ENCODE peak calls at places on chromosomes 4 and X, in five cellular contexts. R is lung, F is fibroblast of pulmonary artery, W is fibroblast of mammary gland, D is cardiac fibroblast. C is an unnamed sample.

GRCh38 chr4:74541611-74542177 is 96.8 kb downstream of the AREG start:
- DNase-seq in W (no peak), R (no peak), D (no peak), F (no peak), C (no peak)

GRCh38 chr4:37441231-37442061 is 196.9 kb downstream of the NWD2 start:
- DNase-seq in F (no peak), D (no peak), W (no peak), R (no peak), C (no peak)

GRCh38 chrX:118348186-118348810 is 2.4 kb downstream of the WDR44 start:
- DNase-seq in F (no peak), W (no peak), R (no peak), D (no peak), C (no peak)

GRCh38 chr4:182238355-182238931 is 4.8 kb upstream of the TENM3 start:
- DNase-seq in W (no peak), R (no peak), D (no peak), F (no peak), C (no peak)

GRCh38 chr4:145179201-145179860 is 1.1 kb downstream of the OTUD4 start:
- DNase-seq in D (peak), F (peak), R (peak), W (peak), C (peak)

GRCh38 chr4:76012388-76012801 is 5.1 kb upstream of the CXCL9 start:
- DNase-seq in F (peak), W (peak), R (no peak), D (no peak), C (no peak)

GRCh38 chr4:150145090-150145949 is 67.1 kb downstream of the DCLK2 start:
- DNase-seq in D (no peak), F (no peak), W (no peak), R (no peak), C (no peak)

GRCh38 chr4:7414736-7415510 is 19.8 kb downstream of the PSAPL1 start:
- DNase-seq in F (no peak), D (no peak), W (no peak), R (no peak), C (no peak)

GRCh38 chrX:133794151-133794550 is 191.2 kb downstream of the GPC3 start:
- DNase-seq in W (no peak), R (no peak), D (no peak), F (no peak), C (no peak)

GRCh38 chrX:41823402-41823801 is 99.4 kb downstream of the GPR82 start:
- DNase-seq in F (peak), W (peak), D (peak), R (no peak), C (no peak)

GRCh38 chr4:7708238-7708637 is 231.4 kb downstream of the AFAP1 start:
- DNase-seq in D (no peak), F (no peak), R (no peak), W (no peak), C (no peak)

GRCh38 chrX:13432376-13432775 is 112.5 kb upstream of the ATXN3L start:
- DNase-seq in W (peak), R (no peak), D (peak), F (peak), C (no peak)

GRCh38 chr4:24559889-24560288 is 24.5 kb downstream of the DHX15 start:
- DNase-seq in W (peak), R (no peak), D (peak), F (peak), C (no peak)

GRCh38 chr4:154421618-154422017 is 70.0 kb downstream of the DCHS2 start:
- DNase-seq in R (no peak), F (no peak), D (no peak), W (no peak), C (peak)

GRCh38 chrX:103817502-103817901 is 14.6 kb downstream of the RAB9B start:
- DNase-seq in R (no peak), F (peak), W (peak), D (peak), C (peak)

GRCh38 chrX:27336466-27337091 is 126.6 kb downstream of the PPP4R3C start:
- DNase-seq in F (peak), R (peak), D (peak), W (peak), C (peak)

GRCh38 chrX:53294024-53294648 is 12.8 kb upstream of the IQSEC2 start:
- DNase-seq in R (no peak), W (peak), D (peak), F (no peak), C (no peak)

GRCh38 chrX:56343664-56344063 is 111.5 kb downstream of the KLF8 start:
- DNase-seq in F (no peak), W (no peak), D (no peak), R (no peak), C (no peak)

GRCh38 chr4:6227412-6228157 is 27.2 kb upstream of the JAKMIP1 start:
- DNase-seq in R (no peak), W (no peak), D (no peak), F (no peak), C (no peak)

GRCh38 chr4:119300072-119300387 is 21.9 kb downstream of the FABP2 start:
- DNase-seq in F (peak), W (peak), D (peak), R (peak), C (peak)

GRCh38 chr4:15077969-15078368 is 75.7 kb downstream of the CPEB2 start:
- DNase-seq in F (peak), W (peak), R (no peak), D (peak), C (no peak)

GRCh38 chr4:90419124-90419711 is 292.0 kb downstream of the CCSER1 start:
- DNase-seq in W (peak), D (peak), R (no peak), F (peak), C (peak)

GRCh38 chr4:123433573-123433972 is 37.0 kb downstream of the SPRY1 start:
- DNase-seq in R (no peak), D (no peak), W (no peak), F (no peak), C (no peak)

GRCh38 chrX:19670854-19671620 is 155.7 kb upstream of the MAP3K15 start:
- DNase-seq in W (peak), D (peak), R (no peak), F (peak), C (no peak)

GRCh38 chr4:70703695-70704332 is 15.5 kb downstream of the UTP3 start:
- DNase-seq in R (no peak), W (peak), F (peak), D (peak), C (no peak)

GRCh38 chr4:144267084-144267483 is 126.6 kb upstream of the GYPA start:
- DNase-seq in D (no peak), R (no peak), W (no peak), F (no peak), C (no peak)

GRCh38 chr4:23269583-23269982 is 576.8 kb downstream of the GBA3 start:
- DNase-seq in F (peak), R (no peak), D (peak), W (peak), C (no peak)

GRCh38 chrX:4380710-4381109 is 667.3 kb upstream of the PRKX start:
- DNase-seq in D (no peak), R (no peak), W (no peak), F (no peak), C (no peak)

GRCh38 chrX:129193357-129193756 is 329.9 kb downstream of the SMARCA1 start:
- DNase-seq in R (no peak), D (no peak), W (no peak), F (no peak), C (no peak)

GRCh38 chrX:55924574-55924973 is 207.0 kb downstream of the RRAGB start:
- DNase-seq in D (no peak), F (no peak), W (no peak), R (no peak), C (no peak)

GRCh38 chrX:80808854-80809493 is 703 bp downstream of the BRWD3 start:
- DNase-seq in R (no peak), D (peak), F (no peak), W (no peak), C (peak)

GRCh38 chr4:93319011-93319410 is 509.5 kb upstream of the ATOH1 start:
- DNase-seq in W (no peak), D (no peak), R (no peak), F (no peak), C (no peak)

GRCh38 chrX:49812177-49812576 is 16.9 kb upstream of the PAGE4 start:
- DNase-seq in R (no peak), D (no peak), W (no peak), F (no peak), C (no peak)

GRCh38 chr4:112664611-112665010 is 27.7 kb downstream of the LARP7 start:
- DNase-seq in W (peak), F (no peak), D (no peak), R (no peak), C (no peak)

GRCh38 chrX:136839196-136839595 is 41.3 kb downstream of the RBMX start:
- DNase-seq in W (no peak), F (no peak), D (peak), R (no peak), C (no peak)

GRCh38 chr4:107931775-107932321 is 499 bp downstream of the CYP2U1 start:
- DNase-seq in D (no peak), R (no peak), W (no peak), F (no peak), C (peak)

GRCh38 chr4:146333187-146333894 is 119.0 kb downstream of the REELD1 start:
- DNase-seq in W (peak), R (no peak), F (peak), D (peak), C (peak)

GRCh38 chr4:13907255-13907751 is 279.8 kb upstream of the BOD1L1 start:
- DNase-seq in W (peak), R (no peak), F (peak), D (peak), C (no peak)

GRCh38 chrX:51568586-51568985 is 50.1 kb downstream of the CENPVL3 start:
- DNase-seq in W (peak), D (peak), F (peak), R (no peak), C (no peak)

DNA sequence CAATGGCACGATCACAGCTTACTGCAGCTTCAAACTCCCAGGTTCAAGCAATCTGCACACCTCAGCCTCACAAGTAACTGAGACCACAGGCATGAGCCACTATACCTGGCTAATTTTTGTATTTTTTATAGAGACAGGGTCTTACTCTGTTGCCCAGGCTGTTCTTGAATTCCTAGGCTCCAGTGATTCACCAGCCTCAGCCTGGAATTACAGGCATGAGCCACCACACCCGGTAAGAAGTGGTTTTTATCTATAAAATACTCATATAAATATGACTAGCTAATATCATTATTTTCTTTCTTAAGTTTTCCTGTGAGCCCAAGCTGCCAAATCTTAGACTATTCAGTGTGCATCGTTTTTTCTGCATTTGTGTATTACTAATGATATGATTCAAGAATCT is 4.4 kb downstream of the SCFD2 start:
- DNase-seq in W (peak), D (peak), R (no peak), F (peak), C (no peak)
- H3K4me3 ChIP-seq in W (no peak), D (no peak), R (no peak), F (no peak), C (no peak)

DNA sequence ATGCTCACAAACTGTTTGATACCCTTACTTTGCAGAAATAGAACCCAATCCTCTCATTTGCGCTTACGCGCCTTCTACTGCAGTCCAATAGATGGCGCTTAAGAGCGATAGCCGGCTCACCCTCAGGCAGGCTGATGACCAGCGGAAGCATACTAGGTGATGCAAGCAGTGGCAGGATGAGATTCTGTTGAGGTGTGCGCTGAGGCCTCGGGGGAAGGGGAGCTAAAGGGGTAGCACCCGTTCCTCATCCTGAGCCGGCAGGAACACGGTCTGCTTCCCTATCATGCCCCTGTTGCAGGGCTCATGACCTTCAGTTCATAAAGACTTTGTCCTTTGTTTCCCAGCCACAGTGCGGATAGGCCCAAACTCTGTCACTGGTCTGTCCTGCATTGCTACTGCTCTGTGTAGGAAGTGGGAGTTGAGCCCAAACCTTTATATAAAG is 628.9 kb downstream of the TLL1 start:
- DNase-seq in W (peak), F (peak), D (peak), R (no peak), C (peak)
- TF ChIP-seq CTCF in W (peak), F (peak), D (peak), R (no peak), C (peak)

GRCh38 chr4:140158234-140159030 is 4.4 kb upstream of the MAML3 start:
- DNase-seq in F (peak), R (peak), W (peak), D (peak), C (no peak)

GRCh38 chr4:140163029-140163810 is 9.2 kb upstream of the MAML3 start:
- DNase-seq in F (peak), R (no peak), W (peak), D (peak), C (no peak)

GRCh38 chr4:140168474-140168873 is 14.5 kb upstream of the MAML3 start:
- DNase-seq in D (peak), R (no peak), W (no peak), F (peak), C (no peak)

GRCh38 chr4:140157341-140157740 is 3.4 kb upstream of the MAML3 start:
- DNase-seq in W (no peak), F (no peak), R (no peak), D (no peak), C (no peak)

DNA sequence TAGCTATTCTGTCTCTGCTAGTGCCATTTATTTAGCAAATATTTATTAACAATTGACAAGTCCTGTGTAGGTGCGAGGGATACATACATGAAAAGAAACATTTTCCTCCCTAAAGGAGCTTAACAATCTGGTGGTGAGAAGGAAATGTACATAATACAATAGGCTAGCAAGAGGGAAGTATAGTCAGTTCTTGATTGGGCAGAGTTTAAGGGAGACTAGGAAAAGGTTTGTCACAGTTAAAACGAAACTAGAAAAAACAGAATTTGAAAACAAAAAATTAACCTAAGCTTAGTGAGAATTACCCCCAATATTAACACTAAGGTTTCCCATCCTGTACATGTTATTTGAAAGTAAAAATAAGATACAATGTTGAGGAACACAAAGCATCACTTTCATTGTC is 8.6 kb upstream of the MAML3 start:
- DNase-seq in D (no peak), W (no peak), R (no peak), F (no peak), C (no peak)
- H3K4me3 ChIP-seq in D (peak), W (no peak), R (no peak), F (peak), C (no peak)

DNA sequence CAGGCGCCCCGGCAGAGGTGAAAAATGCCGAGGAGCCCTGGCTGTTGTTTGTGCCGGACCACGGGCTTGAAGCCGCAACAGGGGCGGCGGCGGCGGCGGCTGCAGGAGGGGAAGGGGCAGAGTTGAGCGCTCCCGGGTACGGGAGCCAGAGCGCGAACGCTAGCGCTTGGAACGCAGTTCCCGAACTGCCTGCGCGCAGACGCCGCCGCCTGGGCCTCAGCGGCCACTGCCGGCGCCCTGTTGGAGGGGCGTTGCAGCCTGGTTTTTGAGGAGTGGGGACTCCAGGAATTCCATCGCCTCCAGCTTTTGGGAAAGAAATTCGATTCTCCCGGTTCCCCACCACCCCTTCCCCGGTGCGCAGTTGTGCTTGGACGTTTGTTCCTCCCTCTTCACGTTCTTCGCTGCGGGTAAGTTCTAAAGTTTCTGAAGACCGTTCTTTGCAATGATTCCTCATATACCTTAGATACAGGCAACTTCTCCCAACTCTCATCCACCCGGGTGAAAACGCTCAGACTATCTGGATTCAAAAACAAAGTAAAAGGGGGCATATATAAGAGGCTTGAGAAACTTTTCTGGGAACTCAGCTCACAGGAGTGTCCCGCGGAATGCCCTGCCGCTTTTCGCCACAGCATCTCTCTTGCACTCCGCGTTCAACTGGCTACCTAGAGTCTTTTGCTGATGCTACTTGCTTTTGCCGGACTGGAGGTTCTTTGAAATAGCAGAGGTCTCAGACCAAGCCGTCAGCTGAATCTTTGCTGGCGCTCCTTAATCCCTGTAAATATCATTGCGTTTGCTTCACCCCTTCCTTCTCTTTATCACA is 1.0 kb downstream of the FAT4 start:
- DNase-seq in R (peak), F (peak), D (peak), W (peak), C (no peak)
- TF ChIP-seq CTCF in R (no peak), F (peak), D (peak), W (no peak), C (no peak)

GRCh38 chrX:107825698-107826285 is at the start of gene MID2:
- DNase-seq in F (peak), R (peak), D (peak), W (peak), C (peak)

GRCh38 chrX:107829880-107830279 is 4.2 kb downstream of the MID2 start:
- DNase-seq in R (no peak), F (no peak), D (no peak), W (no peak), C (no peak)

GRCh38 chrX:107826286-107827136 is 845 bp downstream of the MID2 start:
- DNase-seq in W (peak), R (no peak), F (peak), D (peak), C (peak)

GRCh38 chrX:107827137-107827831 is 1.6 kb downstream of the MID2 start:
- DNase-seq in D (peak), F (peak), R (no peak), W (peak), C (no peak)

GRCh38 chrX:107827852-107828251 is 2.2 kb downstream of the MID2 start:
- DNase-seq in D (no peak), W (peak), F (no peak), R (no peak), C (no peak)
- H3K4me3 ChIP-seq in D (no peak), W (no peak), F (peak), R (no peak), C (no peak)